ENCODE peak calls at places on chromosomes 2 and 18, in five cellular contexts. Y, T, A, O and F are unnamed samples. For H3K4me1, the result is how much of the 10 kb centered on the place peaks cover.

GRCh38 chr2:202030676-202031075 is 3.0 kb upstream of the FZD7 start:
- DNase-seq in Y (no peak), T (no peak), A (no peak), O (no peak), F (no peak)

GRCh38 chr2:147610491-147611050 is 234.3 kb upstream of the ACVR2A start:
- DNase-seq in Y (no peak), T (no peak), A (no peak), O (no peak), F (no peak)

GRCh38 chr2:2636813-2637212 is 305.7 kb upstream of the MYT1L start:
- DNase-seq in Y (no peak), T (no peak), A (no peak), O (no peak), F (no peak)

GRCh38 chr2:73963385-73964120 is 21.2 kb upstream of the TET3 start:
- DNase-seq in Y (peak), T (no peak), A (no peak), O (no peak), F (no peak)

GRCh38 chr18:60259052-60259681 is 113.4 kb downstream of the MC4R start:
- DNase-seq in Y (peak), T (no peak), A (no peak), O (no peak), F (no peak)

GRCh38 chr18:70039186-70039585 is 91.5 kb upstream of the CD226 start:
- DNase-seq in Y (no peak), T (no peak), A (no peak), O (no peak), F (no peak)

GRCh38 chr2:106342801-106343200 is 125.4 kb downstream of the RGPD3 start:
- DNase-seq in Y (no peak), T (no peak), A (no peak), O (no peak), F (no peak)

GRCh38 chr2:20185176-20186022 is 39.5 kb downstream of the SDC1 start:
- DNase-seq in Y (peak), T (no peak), A (peak), O (no peak), F (no peak)

GRCh38 chr2:75728614-75729419 is 18.1 kb upstream of the GCFC2 start:
- DNase-seq in Y (no peak), T (no peak), A (no peak), O (no peak), F (no peak)

GRCh38 chr2:214695789-214696188 is 113.7 kb downstream of the BARD1 start:
- DNase-seq in Y (no peak), T (no peak), A (no peak), O (no peak), F (no peak)

GRCh38 chr2:160372585-160372984 is 121.0 kb downstream of the RBMS1 start:
- DNase-seq in Y (peak), T (no peak), A (no peak), O (no peak), F (no peak)
- H3K4me3 ChIP-seq in Y (no peak), T (no peak), A (no peak), O (no peak), F (no peak)

GRCh38 chr2:38266382-38267051 is 110.6 kb downstream of the ATL2 start:
- DNase-seq in Y (no peak), T (no peak), A (no peak), O (no peak), F (no peak)
- H3K4me1 ChIP-seq in Y (under half), T (under half), A (under half), O (under half), F (under half)

DNA sequence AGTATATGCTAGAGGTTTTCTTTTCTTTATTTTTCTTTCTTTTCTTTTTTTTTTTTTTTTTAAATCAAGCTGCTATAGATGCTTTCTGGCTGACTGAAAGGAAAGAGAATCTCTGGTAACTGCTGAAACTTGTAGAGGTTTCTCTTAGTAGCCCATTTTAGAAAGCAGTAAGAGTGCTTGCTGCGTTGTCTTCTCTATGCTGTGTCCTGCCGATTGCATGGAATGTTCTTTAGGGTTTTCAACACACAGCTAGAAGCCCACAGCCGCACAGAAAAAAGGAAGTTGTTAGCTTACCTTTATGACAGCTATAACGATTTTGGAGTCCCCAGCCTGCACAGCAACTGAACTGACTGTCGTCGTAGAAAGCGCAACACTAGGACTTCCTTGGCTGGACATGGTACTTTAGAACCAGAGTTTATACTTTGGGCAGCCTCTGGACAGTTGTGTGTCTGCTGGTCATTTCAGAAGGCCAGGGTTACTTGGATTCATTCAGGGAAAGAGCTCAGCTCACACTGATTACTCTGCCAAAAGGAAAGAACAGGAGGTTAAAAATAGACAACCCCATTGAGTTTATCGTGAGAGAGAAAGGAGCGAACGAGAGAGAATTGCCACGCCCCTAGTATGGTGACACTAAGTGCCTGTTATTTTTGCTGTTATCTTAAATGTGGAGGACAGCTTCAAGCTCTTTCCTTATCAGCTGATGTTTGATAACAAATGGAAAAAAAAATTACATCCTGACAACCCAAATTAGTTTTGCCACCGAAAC is at the start of gene CCDC141:
- DNase-seq in Y (peak), T (no peak), A (no peak), O (no peak), F (no peak)
- H3K4me3 ChIP-seq in Y (peak), T (peak), A (peak), O (no peak), F (no peak)

GRCh38 chr2:196463706-196464105 is 175.8 kb upstream of the CCDC150 start:
- DNase-seq in Y (no peak), T (no peak), A (no peak), O (no peak), F (no peak)
- H3K4me1 ChIP-seq in Y (under half), T (under half), A (under half), O (under half), F (under half)

GRCh38 chr18:58579561-58580047 is 49.3 kb downstream of the ALPK2 start:
- DNase-seq in Y (peak), T (no peak), A (no peak), O (peak), F (no peak)

GRCh38 chr18:58578321-58578720 is 50.6 kb downstream of the ALPK2 start:
- DNase-seq in Y (peak), T (no peak), A (no peak), O (no peak), F (no peak)

GRCh38 chr18:58580078-58580477 is 48.8 kb downstream of the ALPK2 start:
- DNase-seq in Y (no peak), T (no peak), A (no peak), O (peak), F (no peak)

GRCh38 chr18:58578835-58579560 is 49.9 kb downstream of the ALPK2 start:
- DNase-seq in Y (peak), T (no peak), A (no peak), O (peak), F (no peak)

DNA sequence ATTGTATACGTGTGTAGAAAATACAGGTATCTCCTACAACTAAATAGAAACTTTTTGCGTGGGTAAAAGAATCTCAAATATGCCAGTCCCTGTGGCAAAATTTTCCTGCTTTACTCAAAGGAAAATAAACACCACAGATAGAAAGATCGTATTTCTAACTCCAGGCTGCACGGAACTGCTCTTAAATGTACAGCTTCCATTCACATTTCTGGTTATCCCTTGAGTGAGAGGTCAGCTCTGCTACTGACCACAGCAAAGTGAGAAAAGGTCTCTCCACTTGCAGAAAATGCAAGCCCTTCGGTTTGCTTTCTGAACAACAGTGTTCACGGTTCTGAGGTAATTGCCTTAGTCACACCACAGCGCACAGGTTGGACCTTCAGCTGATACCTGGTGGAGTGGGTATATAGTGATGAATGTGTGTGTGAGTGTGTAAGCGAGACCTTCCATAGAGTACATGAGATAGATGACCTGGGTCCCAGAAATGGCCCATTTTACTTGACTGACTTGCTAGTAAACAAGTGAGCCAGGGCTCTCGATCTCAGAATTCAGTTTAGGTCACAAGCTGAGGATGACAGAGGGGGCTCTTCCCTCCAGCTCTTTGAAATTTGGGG is 52.1 kb downstream of the ALPK2 start:
- DNase-seq in Y (no peak), T (no peak), A (no peak), O (no peak), F (no peak)
- H3K4me3 ChIP-seq in Y (no peak), T (no peak), A (no peak), O (peak), F (no peak)

DNA sequence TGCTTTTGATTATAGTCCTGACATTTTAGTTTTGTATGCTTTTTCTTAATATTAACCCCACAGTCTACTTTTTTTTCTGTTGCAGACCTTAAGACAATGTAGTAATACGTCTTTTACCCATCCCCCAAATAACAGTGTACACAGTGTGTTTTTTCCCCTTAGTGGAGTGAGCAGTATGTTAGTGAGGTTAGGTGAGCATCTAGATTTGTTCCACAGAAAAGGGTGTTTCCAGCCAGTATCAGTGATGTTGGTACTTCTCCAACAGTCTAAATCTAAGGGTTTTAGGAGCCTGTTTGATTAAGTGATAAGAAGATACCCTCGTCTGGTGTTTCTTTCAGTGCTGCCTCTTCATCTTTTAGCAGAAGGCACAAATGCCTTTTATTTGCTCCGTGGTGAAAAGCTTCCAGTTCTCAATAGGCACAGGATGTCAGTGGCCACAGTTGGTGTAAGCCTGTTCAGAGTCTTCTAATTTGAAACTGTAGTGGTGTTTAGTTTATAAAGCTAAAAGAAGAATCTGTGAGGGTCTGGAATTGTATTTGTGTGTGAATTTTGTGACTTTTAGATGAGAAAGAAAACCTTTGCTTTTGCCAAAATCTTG is 71.1 kb downstream of the MAP4K4 start:
- DNase-seq in Y (no peak), T (no peak), A (no peak), O (no peak), F (no peak)
- H3K4me1 ChIP-seq in Y (under half), T (half or more), A (half or more), O (half or more), F (under half)

GRCh38 chr2:30351941-30352340 is 95.1 kb upstream of the LCLAT1 start:
- DNase-seq in Y (no peak), T (no peak), A (no peak), O (no peak), F (no peak)

GRCh38 chr2:30348825-30349224 is 98.2 kb upstream of the LCLAT1 start:
- DNase-seq in Y (no peak), T (no peak), A (no peak), O (no peak), F (no peak)

GRCh38 chr2:30351087-30351486 is 96.0 kb upstream of the LCLAT1 start:
- DNase-seq in Y (peak), T (no peak), A (peak), O (no peak), F (no peak)

GRCh38 chr2:30346475-30347169 is 100.4 kb upstream of the LCLAT1 start:
- DNase-seq in Y (peak), T (no peak), A (peak), O (no peak), F (no peak)

DNA sequence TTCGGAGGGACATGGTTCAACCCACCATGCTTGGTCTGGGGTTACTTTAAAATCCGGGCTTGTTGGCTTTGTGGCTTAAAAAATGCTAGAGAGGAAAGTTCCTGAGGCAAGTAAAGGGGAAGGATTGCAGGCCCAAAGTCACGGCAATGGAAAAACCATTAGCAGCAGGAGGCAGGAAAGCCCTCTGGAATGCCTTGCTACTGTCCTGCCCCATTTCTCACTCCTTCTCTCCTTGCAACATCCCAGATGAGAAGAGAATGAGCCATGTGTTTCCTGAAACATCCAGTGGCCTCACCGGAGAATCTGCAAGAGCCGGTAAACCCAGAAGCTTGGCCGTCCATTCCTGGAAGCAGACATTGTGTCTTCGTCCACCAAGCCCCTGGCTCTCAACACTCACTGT is 97.4 kb upstream of the LCLAT1 start:
- DNase-seq in Y (no peak), T (no peak), A (no peak), O (no peak), F (no peak)
- H3K4me3 ChIP-seq in Y (no peak), T (no peak), A (no peak), O (no peak), F (no peak)

DNA sequence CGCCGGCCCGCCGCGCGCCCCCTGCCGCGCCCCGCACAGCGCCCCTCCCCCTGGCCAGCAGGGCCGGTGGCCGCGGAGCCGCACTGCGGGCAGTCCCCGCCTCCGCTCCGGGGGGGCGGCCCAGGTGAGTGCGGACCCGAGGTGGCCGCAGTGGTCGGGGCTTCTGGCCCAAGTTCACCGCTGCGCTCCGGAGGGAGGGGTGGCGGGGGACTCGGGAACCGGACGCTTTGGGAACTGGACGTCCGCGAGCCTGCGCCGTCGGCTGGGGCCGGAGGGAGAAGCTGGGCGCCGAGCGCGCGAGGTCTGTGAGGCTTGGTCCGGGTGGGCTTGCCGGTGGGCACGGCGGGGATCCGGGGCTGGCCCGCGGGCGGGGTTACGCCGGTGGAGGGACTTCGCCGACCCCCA is 587 bp upstream of the LDLRAD4 start:
- DNase-seq in Y (no peak), T (no peak), A (no peak), O (no peak), F (no peak)
- H3K4me1 ChIP-seq in Y (under half), T (half or more), A (half or more), O (under half), F (under half)

GRCh38 chr2:240997856-240998705 is at the start of gene SNED1:
- DNase-seq in Y (peak), T (peak), A (peak), O (peak), F (peak)
- H3K4me3 ChIP-seq in Y (peak), T (peak), A (peak), O (peak), F (peak)

GRCh38 chr2:10367472-10368439 is 65.1 kb downstream of the HPCAL1 start:
- DNase-seq in Y (no peak), T (no peak), A (no peak), O (no peak), F (no peak)

GRCh38 chr2:10370390-10370789 is 67.7 kb downstream of the HPCAL1 start:
- DNase-seq in Y (no peak), T (no peak), A (no peak), O (no peak), F (no peak)

GRCh38 chr2:10370895-10371294 is 68.2 kb downstream of the HPCAL1 start:
- DNase-seq in Y (no peak), T (no peak), A (no peak), O (no peak), F (no peak)

GRCh38 chr2:10368491-10369231 is 66.0 kb downstream of the HPCAL1 start:
- DNase-seq in Y (no peak), T (no peak), A (no peak), O (no peak), F (no peak)

GRCh38 chr2:10369269-10370255 is 66.9 kb downstream of the HPCAL1 start:
- DNase-seq in Y (no peak), T (no peak), A (peak), O (no peak), F (no peak)
- H3K4me1 ChIP-seq in Y (under half), T (under half), A (half or more), O (under half), F (under half)